ENCODE peak calls at places on chromosomes 1 and 21, in seven cellular contexts. K is IMR-90, Z is mesendoderm, R is mesenchymal stem cell, L is H9, F is neuronal stem cell, X is H1. G is an unnamed sample.

GRCh38 chr1:232547938-232548484 is 81.9 kb downstream of the SIPA1L2 start:
- DNase-seq in K (peak; percentile 22), Z (no peak), R (no peak), L (no peak), F (no peak), X (no peak), G (no peak)

GRCh38 chr1:1387098-1388077 is 11.7 kb downstream of the CCNL2 start:
- DNase-seq in K (no peak), Z (no peak), R (no peak), L (no peak), F (no peak), X (no peak), G (no peak)

GRCh38 chr1:23437355-23437664 is 12.8 kb upstream of the TCEA3 start:
- DNase-seq in K (no peak), Z (no peak), R (no peak), L (peak; percentile 34), F (no peak), X (no peak), G (no peak)

GRCh38 chr1:41791667-41792484 is 126.8 kb downstream of the HIVEP3 start:
- DNase-seq in K (no peak), Z (no peak), R (no peak), L (no peak), F (no peak), X (no peak), G (no peak)

GRCh38 chr1:33149453-33150190 is 32.2 kb downstream of the TRIM62 start:
- DNase-seq in K (no peak), Z (no peak), R (no peak), L (no peak), F (no peak), X (no peak), G (peak; percentile 84)

GRCh38 chr1:203211812-203212211 is 17.7 kb downstream of the CHIT1 start:
- DNase-seq in K (no peak), Z (no peak), R (no peak), L (no peak), F (no peak), X (no peak), G (no peak)

GRCh38 chr1:4379451-4380175 is 274.8 kb upstream of the AJAP1 start:
- DNase-seq in K (no peak), Z (no peak), R (no peak), L (no peak), F (no peak), X (no peak), G (no peak)

GRCh38 chr1:173249349-173249748 is 42.2 kb upstream of the TNFSF4 start:
- DNase-seq in K (no peak), Z (no peak), R (no peak), L (no peak), F (no peak), X (no peak), G (no peak)

GRCh38 chr1:154871374-154871773 is 1.3 kb upstream of the KCNN3 start:
- DNase-seq in K (no peak), Z (no peak), R (no peak), L (peak; percentile 21), F (no peak), X (no peak), G (no peak)

GRCh38 chr1:222182641-222183040 is 365.3 kb downstream of the HHIPL2 start:
- DNase-seq in K (peak; percentile 69), Z (no peak), R (peak; percentile 10), L (no peak), F (no peak), X (no peak), G (no peak)

GRCh38 chr1:53378932-53379661 is 51.2 kb upstream of the LRP8 start:
- DNase-seq in K (no peak), Z (no peak), R (no peak), L (peak; percentile 4), F (no peak), X (no peak), G (no peak)

GRCh38 chr1:236103059-236103458 is 38.2 kb upstream of the NID1 start:
- DNase-seq in K (no peak), Z (peak; percentile 33), R (no peak), L (peak; percentile 76), F (no peak), X (no peak), G (no peak)

DNA sequence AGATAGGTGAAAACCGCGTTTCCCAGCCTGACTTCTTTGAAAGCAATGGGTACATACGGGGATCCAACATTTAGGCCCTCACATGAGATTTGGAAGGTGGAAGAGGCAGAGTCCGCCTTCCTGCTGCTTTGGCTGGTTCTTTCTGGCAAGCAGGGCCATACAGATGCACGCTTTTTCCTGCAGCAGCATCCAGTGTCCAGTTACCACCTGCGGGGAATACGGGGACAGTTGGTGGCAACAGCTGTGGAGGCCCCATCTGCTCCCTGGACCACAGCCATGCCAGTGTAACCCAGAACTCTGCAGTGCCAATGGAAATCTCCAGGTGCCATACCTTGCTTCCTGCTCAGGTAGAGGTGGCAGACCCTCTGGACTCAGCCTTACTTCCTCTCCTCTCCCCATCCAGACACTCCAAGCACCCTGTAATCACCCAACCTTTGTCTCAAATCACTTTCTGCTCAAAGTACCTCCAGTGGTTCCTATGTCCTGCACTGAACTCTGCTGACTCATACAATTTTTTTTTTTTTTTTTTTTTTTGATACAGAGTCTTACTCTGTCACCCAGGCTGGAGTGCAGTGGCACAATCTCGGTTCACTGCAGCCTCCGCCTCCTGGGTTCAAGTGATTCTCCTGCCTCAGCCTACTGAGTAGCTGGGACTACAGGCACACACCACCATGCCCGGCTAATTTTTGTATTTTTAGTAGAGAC is 68.2 kb downstream of the SLC16A1 start:
- DNase-seq in K (no peak), Z (no peak), R (no peak), L (no peak), F (no peak), X (no peak), G (no peak)
- H2BK120ac ChIP-seq in K (no peak overlapping the region), Z (no peak overlapping the region), R (no peak overlapping the region), L (no peak overlapping the region), F (no peak overlapping the region), X (no peak overlapping the region), G (no peak overlapping the region)

DNA sequence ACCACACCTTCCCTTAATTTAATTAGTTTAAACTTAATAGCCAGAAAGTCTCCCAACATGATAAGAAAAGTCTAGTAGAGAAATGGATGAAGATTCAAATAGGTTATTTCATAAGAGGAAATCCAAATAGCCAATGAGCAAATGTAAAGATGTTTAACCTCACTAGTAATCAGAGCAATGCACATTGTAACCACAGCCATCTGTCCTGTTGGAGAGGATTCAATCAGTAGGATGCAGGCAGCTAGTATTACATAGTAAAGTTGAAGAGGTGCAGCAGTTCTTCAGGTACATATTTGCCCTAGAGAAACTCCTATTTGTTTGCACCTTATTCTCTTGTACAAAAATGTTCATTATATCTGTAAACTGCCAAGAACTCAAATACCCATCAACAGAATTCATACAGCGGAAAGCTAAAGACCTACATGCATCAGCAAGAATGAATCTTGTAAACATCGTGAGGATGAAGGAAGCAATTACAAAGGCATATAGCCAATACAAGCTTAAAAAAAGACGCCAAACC is 27.9 kb downstream of the DIP2A start:
- DNase-seq in K (peak; percentile 51), Z (no peak), R (no peak), L (no peak), F (no peak), X (no peak), G (no peak)
- H2BK120ac ChIP-seq in K (no peak overlapping the region), Z (no peak overlapping the region), R (no peak overlapping the region), L (no peak overlapping the region), F (no peak overlapping the region), X (no peak overlapping the region), G (no peak overlapping the region)

GRCh38 chr21:45004481-45005263 is 64.8 kb downstream of the SLX9 start:
- DNase-seq in K (peak; percentile 32), Z (no peak), R (no peak), L (no peak), F (no peak), X (no peak), G (peak; percentile 47)
- H2BK120ac ChIP-seq in K (no peak overlapping the region), Z (no peak overlapping the region), R (no peak overlapping the region), L (no peak overlapping the region), F (no peak overlapping the region), X (no peak overlapping the region), G (no peak overlapping the region)

GRCh38 chr1:206972725-206973124 is 2.5 kb upstream of the FCAMR start:
- DNase-seq in K (no peak), Z (no peak), R (no peak), L (no peak), F (no peak), X (no peak), G (no peak)

GRCh38 chr1:206978259-206978658 is 8.0 kb upstream of the FCAMR start:
- DNase-seq in K (no peak), Z (no peak), R (no peak), L (no peak), F (no peak), X (no peak), G (no peak)

GRCh38 chr1:206974154-206974553 is 3.9 kb upstream of the FCAMR start:
- DNase-seq in K (no peak), Z (no peak), R (no peak), L (no peak), F (no peak), X (no peak), G (no peak)

GRCh38 chr1:206971029-206971655 is 882 bp upstream of the FCAMR start:
- DNase-seq in K (no peak), Z (no peak), R (no peak), L (no peak), F (no peak), X (no peak), G (no peak)

DNA sequence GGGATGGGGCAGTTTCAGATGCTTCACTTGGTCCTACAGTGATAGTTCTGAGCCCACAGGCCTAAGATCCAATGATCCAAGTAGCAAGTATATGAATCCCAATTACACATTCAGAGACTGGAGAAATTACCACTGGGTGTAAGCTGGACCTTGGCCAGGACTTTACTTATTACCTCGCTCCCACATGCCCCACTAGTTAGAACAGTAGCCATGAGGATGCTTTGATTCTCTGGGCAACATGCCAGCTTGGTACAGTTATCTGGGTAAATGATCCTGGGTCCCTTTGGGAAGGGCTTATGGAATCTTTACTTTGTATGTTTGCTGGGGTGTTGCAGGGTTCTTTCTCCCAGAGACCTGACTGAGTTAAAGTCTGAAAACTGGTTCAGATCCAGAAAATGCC is 5.1 kb upstream of the FCAMR start:
- DNase-seq in K (no peak), Z (no peak), R (no peak), L (no peak), F (no peak), X (no peak), G (no peak)
- H2BK120ac ChIP-seq in K (no peak overlapping the region), Z (no peak overlapping the region), R (no peak overlapping the region), L (no peak overlapping the region), F (no peak overlapping the region), X (no peak overlapping the region), G (no peak overlapping the region)

DNA sequence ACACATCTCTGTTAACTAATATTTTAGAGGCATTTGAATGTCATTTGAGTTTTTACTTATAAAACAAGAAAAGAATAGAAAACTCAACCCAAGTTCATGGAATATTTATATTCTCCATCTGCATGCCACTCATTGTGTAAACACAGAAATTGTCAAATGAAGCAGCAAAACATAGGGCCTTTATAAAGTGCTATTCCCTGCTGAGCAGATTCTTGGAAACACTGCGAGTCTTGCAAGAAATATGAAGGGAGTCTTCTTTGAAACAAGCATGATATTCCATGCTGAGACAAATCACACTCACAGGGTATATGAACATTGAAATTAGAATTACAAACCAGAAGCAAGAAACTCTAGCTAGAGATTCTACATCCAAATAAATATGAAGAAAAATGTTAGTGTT is 655.8 kb downstream of the BRINP3 start:
- DNase-seq in K (peak; percentile 36), Z (no peak), R (no peak), L (no peak), F (no peak), X (no peak), G (peak; percentile 9)
- H2BK120ac ChIP-seq in K (no peak overlapping the region), Z (no peak overlapping the region), R (no peak overlapping the region), L (no peak overlapping the region), F (no peak overlapping the region), X (no peak overlapping the region), G (no peak overlapping the region)

GRCh38 chr1:229544587-229544986 is 13.9 kb downstream of the ABCB10 start:
- DNase-seq in K (no peak), Z (no peak), R (no peak), L (no peak), F (no peak), X (no peak), G (no peak)
- H2BK120ac ChIP-seq in K (no peak overlapping the region), Z (no peak overlapping the region), R (no peak overlapping the region), L (no peak overlapping the region), F (no peak overlapping the region), X (no peak overlapping the region), G (no peak overlapping the region)

G was measured in trophoblast cell.